ENCODE peak calls at places on chromosome 7, in six cellular contexts. One of them, this sample, is unnamed.

GRCh38 chr7:31791881-31792280 is 104.9 kb downstream of the PPP1R17 start:
- DNase-seq in K562: no peak
- DNase-seq in fibroblast of pulmonary artery: peak
- DNase-seq in epithelial cell of esophagus: no peak
- DNase-seq in GM13976: no peak
- DNase-seq in dorsolateral prefrontal cortex: no peak
- DNase-seq in this sample: no peak

GRCh38 chr7:38973760-38974159 is 3.9 kb upstream of the POU6F2 start:
- DNase-seq in K562: peak
- DNase-seq in fibroblast of pulmonary artery: no peak
- DNase-seq in epithelial cell of esophagus: no peak
- DNase-seq in GM13976: no peak
- DNase-seq in dorsolateral prefrontal cortex: no peak
- DNase-seq in this sample: no peak

GRCh38 chr7:17304926-17305325 is 6.5 kb downstream of the AHR start:
- DNase-seq in K562: no peak
- DNase-seq in fibroblast of pulmonary artery: peak
- DNase-seq in epithelial cell of esophagus: peak
- DNase-seq in GM13976: no peak
- DNase-seq in dorsolateral prefrontal cortex: no peak
- DNase-seq in this sample: no peak

GRCh38 chr7:157803906-157804305 is 467.1 kb downstream of the DNAJB6 start:
- DNase-seq in K562: no peak
- DNase-seq in fibroblast of pulmonary artery: no peak
- DNase-seq in epithelial cell of esophagus: no peak
- DNase-seq in GM13976: no peak
- DNase-seq in dorsolateral prefrontal cortex: no peak
- DNase-seq in this sample: no peak

GRCh38 chr7:126303926-126304325 is 948.8 kb downstream of the GRM8 start:
- DNase-seq in K562: no peak
- DNase-seq in fibroblast of pulmonary artery: no peak
- DNase-seq in epithelial cell of esophagus: peak
- DNase-seq in GM13976: no peak
- DNase-seq in dorsolateral prefrontal cortex: no peak
- DNase-seq in this sample: no peak

GRCh38 chr7:148700693-148701092 is 2.0 kb downstream of the CUL1 start:
- DNase-seq in K562: peak
- DNase-seq in fibroblast of pulmonary artery: peak
- DNase-seq in epithelial cell of esophagus: peak
- DNase-seq in GM13976: no peak
- DNase-seq in dorsolateral prefrontal cortex: peak
- DNase-seq in this sample: no peak

GRCh38 chr7:3201937-3202715 is 98.9 kb upstream of the SDK1 start:
- DNase-seq in K562: no peak
- DNase-seq in fibroblast of pulmonary artery: peak
- DNase-seq in epithelial cell of esophagus: no peak
- DNase-seq in GM13976: peak
- DNase-seq in dorsolateral prefrontal cortex: no peak
- DNase-seq in this sample: no peak

GRCh38 chr7:16564909-16565426 is 38.3 kb downstream of the LRRC72 start:
- DNase-seq in K562: peak
- DNase-seq in fibroblast of pulmonary artery: peak
- DNase-seq in epithelial cell of esophagus: peak
- DNase-seq in GM13976: peak
- DNase-seq in dorsolateral prefrontal cortex: no peak
- DNase-seq in this sample: peak

GRCh38 chr7:124655990-124656389 is 109.6 kb downstream of the GPR37 start:
- DNase-seq in K562: no peak
- DNase-seq in fibroblast of pulmonary artery: no peak
- DNase-seq in epithelial cell of esophagus: no peak
- DNase-seq in GM13976: no peak
- DNase-seq in dorsolateral prefrontal cortex: no peak
- DNase-seq in this sample: no peak

GRCh38 chr7:116526897-116527296 is 2.1 kb downstream of the CAV1 start:
- DNase-seq in K562: no peak
- DNase-seq in fibroblast of pulmonary artery: no peak
- DNase-seq in epithelial cell of esophagus: peak
- DNase-seq in GM13976: no peak
- DNase-seq in dorsolateral prefrontal cortex: no peak
- DNase-seq in this sample: no peak

GRCh38 chr7:13560441-13560840 is 429.0 kb downstream of the ETV1 start:
- DNase-seq in K562: no peak
- DNase-seq in fibroblast of pulmonary artery: peak
- DNase-seq in epithelial cell of esophagus: peak
- DNase-seq in GM13976: no peak
- DNase-seq in dorsolateral prefrontal cortex: no peak
- DNase-seq in this sample: no peak

GRCh38 chr7:108503112-108504026 is 22.6 kb downstream of the PNPLA8 start:
- DNase-seq in K562: no peak
- DNase-seq in fibroblast of pulmonary artery: peak
- DNase-seq in epithelial cell of esophagus: no peak
- DNase-seq in GM13976: peak
- DNase-seq in dorsolateral prefrontal cortex: no peak
- DNase-seq in this sample: peak

GRCh38 chr7:14207154-14207553 is 217.7 kb upstream of the ETV1 start:
- DNase-seq in K562: no peak
- DNase-seq in fibroblast of pulmonary artery: peak
- DNase-seq in epithelial cell of esophagus: peak
- DNase-seq in GM13976: no peak
- DNase-seq in dorsolateral prefrontal cortex: no peak
- DNase-seq in this sample: no peak

GRCh38 chr7:29565186-29565540 is 1.5 kb downstream of the PRR15 start:
- DNase-seq in K562: no peak
- DNase-seq in fibroblast of pulmonary artery: no peak
- DNase-seq in epithelial cell of esophagus: no peak
- DNase-seq in GM13976: no peak
- DNase-seq in dorsolateral prefrontal cortex: no peak
- DNase-seq in this sample: no peak

GRCh38 chr7:142194201-142194600 is 63.7 kb downstream of the PRSS58 start:
- DNase-seq in K562: no peak
- DNase-seq in fibroblast of pulmonary artery: no peak
- DNase-seq in epithelial cell of esophagus: peak
- DNase-seq in GM13976: no peak
- DNase-seq in dorsolateral prefrontal cortex: no peak
- DNase-seq in this sample: no peak

GRCh38 chr7:122364761-122365280 is 60.3 kb upstream of the FEZF1 start:
- DNase-seq in K562: no peak
- DNase-seq in fibroblast of pulmonary artery: no peak
- DNase-seq in epithelial cell of esophagus: no peak
- DNase-seq in GM13976: no peak
- DNase-seq in dorsolateral prefrontal cortex: no peak
- DNase-seq in this sample: no peak

GRCh38 chr7:21076054-21076453 is 289.4 kb upstream of the SP8 start:
- DNase-seq in K562: no peak
- DNase-seq in fibroblast of pulmonary artery: no peak
- DNase-seq in epithelial cell of esophagus: peak
- DNase-seq in GM13976: no peak
- DNase-seq in dorsolateral prefrontal cortex: no peak
- DNase-seq in this sample: no peak

GRCh38 chr7:25671087-25671486 is 442.8 kb upstream of the NPVF start:
- DNase-seq in K562: no peak
- DNase-seq in fibroblast of pulmonary artery: no peak
- DNase-seq in epithelial cell of esophagus: no peak
- DNase-seq in GM13976: no peak
- DNase-seq in dorsolateral prefrontal cortex: no peak
- DNase-seq in this sample: no peak

GRCh38 chr7:26112341-26112740 is 39.7 kb upstream of the NFE2L3 start:
- DNase-seq in K562: no peak
- DNase-seq in fibroblast of pulmonary artery: no peak
- DNase-seq in epithelial cell of esophagus: no peak
- DNase-seq in GM13976: no peak
- DNase-seq in dorsolateral prefrontal cortex: no peak
- DNase-seq in this sample: no peak

GRCh38 chr7:100266576-100267354 is 40.7 kb upstream of the SPDYE3 start:
- DNase-seq in K562: no peak
- DNase-seq in fibroblast of pulmonary artery: no peak
- DNase-seq in epithelial cell of esophagus: no peak
- DNase-seq in GM13976: no peak
- DNase-seq in dorsolateral prefrontal cortex: no peak
- DNase-seq in this sample: no peak

GRCh38 chr7:100275120-100275519 is 32.4 kb upstream of the SPDYE3 start:
- DNase-seq in K562: no peak
- DNase-seq in fibroblast of pulmonary artery: no peak
- DNase-seq in epithelial cell of esophagus: no peak
- DNase-seq in GM13976: no peak
- DNase-seq in dorsolateral prefrontal cortex: no peak
- DNase-seq in this sample: no peak

GRCh38 chr7:100267648-100268047 is 39.9 kb upstream of the SPDYE3 start:
- DNase-seq in K562: no peak
- DNase-seq in fibroblast of pulmonary artery: no peak
- DNase-seq in epithelial cell of esophagus: no peak
- DNase-seq in GM13976: no peak
- DNase-seq in dorsolateral prefrontal cortex: no peak
- DNase-seq in this sample: no peak

DNA sequence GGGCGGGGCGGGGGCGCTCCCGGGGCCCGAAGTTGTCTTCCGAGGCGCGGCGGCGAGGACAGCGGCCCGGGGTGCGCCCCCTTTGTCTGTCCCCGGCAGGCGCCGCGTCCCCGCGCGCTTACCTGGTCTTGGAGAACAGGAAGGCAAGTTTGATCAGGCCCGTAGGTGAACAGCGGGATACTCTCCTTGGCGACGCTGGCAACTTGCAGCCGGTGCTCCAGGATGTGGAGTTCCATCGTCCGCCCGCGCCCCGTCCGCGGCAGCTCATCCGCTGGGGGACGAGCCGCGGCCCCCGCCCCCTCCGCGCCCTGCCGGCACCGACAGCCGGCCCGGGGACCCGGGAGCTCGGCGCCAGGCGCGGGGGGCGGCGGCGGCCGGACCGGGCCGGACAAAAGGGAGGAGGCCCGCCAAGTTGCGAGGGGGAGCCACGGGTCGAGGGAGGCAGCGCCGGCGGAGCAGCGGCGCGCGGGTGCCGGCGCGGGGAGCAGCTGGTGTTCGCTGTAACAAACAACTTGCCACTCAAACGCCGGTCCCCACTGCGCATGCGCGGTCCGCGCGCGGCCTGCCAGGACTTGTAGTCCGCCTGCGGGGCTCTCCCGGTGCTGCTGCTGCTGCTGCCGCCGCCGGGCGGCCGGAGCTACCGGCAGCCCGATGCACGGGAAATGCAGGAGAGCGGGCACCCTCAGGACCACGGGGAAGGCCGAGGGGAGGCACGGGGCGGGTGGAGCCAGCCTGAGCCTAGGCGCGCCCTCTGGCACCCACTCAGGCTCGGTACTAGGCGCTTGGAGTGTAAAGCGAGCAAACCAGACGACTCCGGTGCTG is 35.6 kb upstream of the SPDYE3 start:
- DNase-seq in K562: peak
- DNase-seq in fibroblast of pulmonary artery: peak
- DNase-seq in epithelial cell of esophagus: peak
- DNase-seq in GM13976: peak
- DNase-seq in dorsolateral prefrontal cortex: peak
- DNase-seq in this sample: peak
- TF ChIP-seq CTCF in K562: no peak
- TF ChIP-seq CTCF in fibroblast of pulmonary artery: peak
- TF ChIP-seq CTCF in epithelial cell of esophagus: peak
- TF ChIP-seq CTCF in GM13976: peak
- TF ChIP-seq CTCF in dorsolateral prefrontal cortex: peak
- TF ChIP-seq CTCF in this sample: peak

DNA sequence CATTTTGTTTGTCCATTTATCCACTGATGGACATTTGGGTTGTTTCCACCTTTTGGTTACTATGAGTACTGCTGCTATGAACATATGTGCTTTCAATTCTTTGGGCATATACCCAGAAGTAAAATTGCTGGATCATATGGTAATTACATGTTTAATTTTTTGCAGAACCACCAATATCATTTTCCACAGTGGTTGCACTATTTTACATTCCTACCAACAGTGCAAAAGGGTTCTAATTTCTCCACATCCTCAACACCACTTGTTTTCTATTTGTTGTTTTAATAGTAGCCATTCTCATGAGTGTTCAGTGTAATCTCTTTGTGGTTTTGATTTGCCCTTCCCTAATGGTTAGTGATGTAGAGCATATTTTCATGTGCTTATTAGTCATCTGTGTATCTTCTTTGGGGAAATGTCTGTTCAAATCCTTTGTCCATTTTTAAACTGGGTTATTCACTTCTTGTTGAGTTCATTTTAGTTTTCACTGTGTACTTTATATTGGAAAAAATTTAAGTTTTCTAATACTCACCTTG is 101.9 kb downstream of the HIBADH start:
- DNase-seq in K562: no peak
- DNase-seq in fibroblast of pulmonary artery: peak
- DNase-seq in epithelial cell of esophagus: peak
- DNase-seq in GM13976: no peak
- DNase-seq in dorsolateral prefrontal cortex: no peak
- DNase-seq in this sample: no peak
- TF ChIP-seq CTCF in K562: no peak
- TF ChIP-seq CTCF in fibroblast of pulmonary artery: peak
- TF ChIP-seq CTCF in epithelial cell of esophagus: no peak
- TF ChIP-seq CTCF in GM13976: no peak
- TF ChIP-seq CTCF in dorsolateral prefrontal cortex: no peak
- TF ChIP-seq CTCF in this sample: no peak

DNA sequence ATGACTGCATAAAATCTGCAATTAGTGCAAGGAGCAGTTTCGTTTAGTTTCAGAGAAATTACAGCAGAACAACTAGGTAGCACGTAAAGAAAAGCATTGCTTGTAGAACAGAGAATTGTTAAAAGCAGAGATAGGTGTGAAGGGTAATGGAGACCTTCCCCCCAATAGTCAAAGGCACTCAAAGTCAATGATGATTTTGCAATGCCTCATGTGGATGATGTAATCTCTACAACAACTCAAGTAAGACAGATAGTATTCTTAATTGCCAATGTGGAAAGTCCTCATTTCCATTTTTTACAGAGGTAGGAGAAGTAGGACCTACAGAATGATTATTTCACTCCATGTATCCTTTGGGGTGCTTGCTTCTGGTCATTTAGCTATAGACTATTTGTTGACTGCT is 94.3 kb upstream of the GNAI1 start:
- DNase-seq in K562: no peak
- DNase-seq in fibroblast of pulmonary artery: no peak
- DNase-seq in epithelial cell of esophagus: no peak
- DNase-seq in GM13976: no peak
- DNase-seq in dorsolateral prefrontal cortex: no peak
- DNase-seq in this sample: no peak
- TF ChIP-seq CTCF in K562: no peak
- TF ChIP-seq CTCF in fibroblast of pulmonary artery: no peak
- TF ChIP-seq CTCF in epithelial cell of esophagus: no peak
- TF ChIP-seq CTCF in GM13976: no peak
- TF ChIP-seq CTCF in dorsolateral prefrontal cortex: no peak
- TF ChIP-seq CTCF in this sample: no peak

GRCh38 chr7:44077681-44078091 is 4.6 kb downstream of the POLM start:
- DNase-seq in K562: no peak
- DNase-seq in fibroblast of pulmonary artery: no peak
- DNase-seq in epithelial cell of esophagus: no peak
- DNase-seq in GM13976: no peak
- DNase-seq in dorsolateral prefrontal cortex: no peak
- DNase-seq in this sample: no peak

GRCh38 chr7:44078521-44078920 is 3.8 kb downstream of the POLM start:
- DNase-seq in K562: no peak
- DNase-seq in fibroblast of pulmonary artery: no peak
- DNase-seq in epithelial cell of esophagus: no peak
- DNase-seq in GM13976: no peak
- DNase-seq in dorsolateral prefrontal cortex: no peak
- DNase-seq in this sample: no peak

GRCh38 chr7:44080118-44080517 is 2.2 kb downstream of the POLM start:
- DNase-seq in K562: no peak
- DNase-seq in fibroblast of pulmonary artery: no peak
- DNase-seq in epithelial cell of esophagus: no peak
- DNase-seq in GM13976: no peak
- DNase-seq in dorsolateral prefrontal cortex: no peak
- DNase-seq in this sample: no peak

GRCh38 chr7:44080686-44081265 is 1.6 kb downstream of the POLM start:
- DNase-seq in K562: no peak
- DNase-seq in fibroblast of pulmonary artery: no peak
- DNase-seq in epithelial cell of esophagus: no peak
- DNase-seq in GM13976: no peak
- DNase-seq in dorsolateral prefrontal cortex: no peak
- DNase-seq in this sample: no peak

GRCh38 chr7:44079221-44080021 is 2.9 kb downstream of the POLM start:
- DNase-seq in K562: no peak
- DNase-seq in fibroblast of pulmonary artery: no peak
- DNase-seq in epithelial cell of esophagus: no peak
- DNase-seq in GM13976: no peak
- DNase-seq in dorsolateral prefrontal cortex: no peak
- DNase-seq in this sample: no peak
- TF ChIP-seq CTCF in K562: no peak
- TF ChIP-seq CTCF in fibroblast of pulmonary artery: no peak
- TF ChIP-seq CTCF in epithelial cell of esophagus: no peak
- TF ChIP-seq CTCF in GM13976: no peak
- TF ChIP-seq CTCF in dorsolateral prefrontal cortex: no peak
- TF ChIP-seq CTCF in this sample: no peak